ENCODE peak calls at places on chromosome 7, in eight cellular contexts. R, N, E, U, T, K, O and I are unnamed samples.

GRCh38 chr7:96598421-96598820 is 111.2 kb downstream of the SEM1 start:
- DNase-seq in R (no peak), T (no peak), E (no peak), K (no peak), U (no peak), O (no peak), N (no peak), I (no peak)

GRCh38 chr7:139776486-139777303 is 1.1 kb downstream of the HIPK2 start:
- DNase-seq in O (peak; percentile 32), U (peak; percentile 33), R (no peak), T (peak; percentile 39), E (peak; percentile 28), K (no peak), N (no peak), I (peak; percentile 53)

GRCh38 chr7:43201912-43202311 is 89.5 kb downstream of the HECW1 start:
- DNase-seq in T (peak; percentile 35), K (no peak), R (no peak), U (no peak), E (no peak), O (no peak), N (no peak), I (no peak)

GRCh38 chr7:30594055-30594539 is 581 bp upstream of the GARS1 start:
- DNase-seq in K (no peak), O (peak; percentile 22), U (peak; percentile 66), R (peak; percentile 16), N (no peak), T (peak; percentile 16), E (peak; percentile 61), I (no peak)

GRCh38 chr7:112383671-112384417 is 66.4 kb upstream of the IFRD1 start:
- DNase-seq in R (no peak), E (no peak), N (no peak), O (no peak), U (peak; percentile 17), T (no peak), K (no peak), I (no peak)

GRCh38 chr7:98655611-98656010 is 38.5 kb downstream of the NPTX2 start:
- DNase-seq in K (no peak), O (no peak), E (peak; percentile 68), N (no peak), R (no peak), T (no peak), U (no peak), I (no peak)

GRCh38 chr7:91913612-91914011 is 27.1 kb upstream of the AKAP9 start:
- DNase-seq in E (no peak), U (no peak), O (no peak), T (peak; percentile 82), R (no peak), K (no peak), N (no peak), I (no peak)

GRCh38 chr7:3043544-3044395 is at the start of gene CARD11:
- DNase-seq in K (no peak), T (no peak), E (no peak), R (peak; percentile 61), O (peak; percentile 23), N (no peak), U (no peak), I (no peak)

GRCh38 chr7:87317691-87318245 is 27.7 kb upstream of the CROT start:
- DNase-seq in N (no peak), K (no peak), R (no peak), U (no peak), E (no peak), T (no peak), O (no peak), I (no peak)

GRCh38 chr7:114100810-114101209 is 182.0 kb upstream of the PPP1R3A start:
- DNase-seq in E (no peak), U (no peak), K (no peak), T (no peak), N (no peak), O (no peak), R (no peak), I (no peak)

GRCh38 chr7:24971333-24972165 is 8.4 kb downstream of the OSBPL3 start:
- DNase-seq in T (peak; percentile 95), N (no peak), R (no peak), K (no peak), E (no peak), U (no peak), O (no peak), I (no peak)

GRCh38 chr7:66505531-66506451 is 122.9 kb upstream of the KCTD7 start:
- DNase-seq in R (no peak), U (no peak), N (no peak), T (no peak), O (no peak), K (no peak), E (no peak), I (no peak)

GRCh38 chr7:116434820-116435341 is 64.7 kb upstream of the CAV2 start:
- DNase-seq in R (no peak), U (no peak), E (no peak), O (no peak), T (peak; percentile 65), K (no peak), N (no peak), I (no peak)

GRCh38 chr7:138890782-138891445 is 90.3 kb downstream of the KIAA1549 start:
- DNase-seq in N (no peak), U (no peak), O (no peak), E (no peak), R (no peak), T (peak; percentile 51), K (no peak), I (no peak)

GRCh38 chr7:39659356-39660013 is 36.1 kb downstream of the RALA start:
- DNase-seq in U (no peak), O (no peak), T (no peak), N (no peak), E (no peak), K (no peak), R (no peak), I (no peak)

GRCh38 chr7:139739863-139740597 is 37.8 kb downstream of the HIPK2 start:
- DNase-seq in O (no peak), R (no peak), K (peak; percentile 84), U (peak; percentile 78), E (peak; percentile 70), T (no peak), N (no peak), I (peak; percentile 33)

GRCh38 chr7:25095516-25096345 is 29.3 kb downstream of the CYCS start:
- DNase-seq in R (no peak), E (no peak), O (no peak), T (no peak), N (no peak), K (no peak), U (no peak), I (no peak)

GRCh38 chr7:127396184-127396583 is 3.7 kb upstream of the ZNF800 start:
- DNase-seq in R (no peak), K (no peak), N (no peak), O (no peak), T (no peak), U (peak; percentile 11), E (no peak), I (no peak)

GRCh38 chr7:46321556-46322205 is 400.6 kb upstream of the IGFBP3 start:
- DNase-seq in R (no peak), N (no peak), O (no peak), K (no peak), T (peak; percentile 81), E (no peak), U (no peak), I (no peak)

GRCh38 chr7:153381275-153382119 is 621.9 kb downstream of the ACTR3B start:
- DNase-seq in E (peak; percentile 6), T (no peak), R (no peak), U (peak; percentile 5), O (peak; percentile 46), K (no peak), N (no peak), I (no peak)

GRCh38 chr7:119377-120163 is 72.8 kb upstream of the FAM20C start:
- DNase-seq in N (no peak), K (no peak), E (no peak), T (peak; percentile 18), R (no peak), O (no peak), U (no peak), I (peak; percentile 51)

GRCh38 chr7:49483142-49483541 is 290.3 kb upstream of the VWC2 start:
- DNase-seq in E (no peak), T (no peak), R (no peak), K (no peak), U (no peak), O (no peak), N (no peak), I (no peak)

GRCh38 chr7:4257390-4258111 is 424.5 kb upstream of the FOXK1 start:
- DNase-seq in O (no peak), K (no peak), R (no peak), N (no peak), E (no peak), T (no peak), U (no peak), I (no peak)

GRCh38 chr7:83655951-83656556 is 7.1 kb upstream of the SEMA3E start:
- DNase-seq in T (peak; percentile 64), U (peak; percentile 70), K (no peak), O (peak; percentile 10), N (no peak), E (no peak), R (no peak), I (no peak)

GRCh38 chr7:102993532-102994029 is 80.8 kb downstream of the LRRC17 start:
- DNase-seq in O (no peak), T (no peak), N (no peak), R (no peak), E (no peak), K (no peak), U (no peak), I (no peak)

GRCh38 chr7:159007308-159008054 is 137.2 kb downstream of the VIPR2 start:
- DNase-seq in E (no peak), O (no peak), T (no peak), K (no peak), U (peak; percentile 8), R (no peak), N (no peak), I (peak; percentile 25)

GRCh38 chr7:92634125-92634710 is 44.0 kb upstream of the FAM133B start:
- DNase-seq in K (no peak), U (no peak), N (no peak), R (no peak), E (no peak), O (no peak), T (no peak), I (no peak)

GRCh38 chr7:91826377-91826776 is 54.1 kb downstream of the MTERF1 start:
- DNase-seq in K (no peak), E (no peak), N (no peak), O (no peak), R (no peak), U (no peak), T (no peak), I (no peak)

GRCh38 chr7:56537952-56538351 is 421.7 kb upstream of the NUPR2 start:
- DNase-seq in N (no peak), O (no peak), R (no peak), K (no peak), E (no peak), T (no peak), U (no peak), I (no peak)

GRCh38 chr7:71278301-71278700 is 146.4 kb downstream of the GALNT17 start:
- DNase-seq in N (no peak), K (no peak), T (no peak), O (no peak), R (no peak), E (no peak), U (no peak), I (no peak)

GRCh38 chr7:140448781-140449180 is 30.5 kb downstream of the MKRN1 start:
- DNase-seq in K (no peak), T (no peak), R (no peak), O (no peak), N (no peak), U (no peak), E (no peak), I (no peak)

GRCh38 chr7:5223646-5224340 is 33.8 kb downstream of the WIPI2 start:
- DNase-seq in T (no peak), U (no peak), K (no peak), N (no peak), O (no peak), R (no peak), E (no peak), I (no peak)

GRCh38 chr7:82050792-82051191 is 280.9 kb upstream of the HGF start:
- DNase-seq in O (no peak), E (no peak), N (no peak), T (peak; percentile 80), K (no peak), U (no peak), R (no peak), I (no peak)

GRCh38 chr7:127865466-127865865 is 165.8 kb downstream of the LRRC4 start:
- DNase-seq in E (no peak), K (no peak), T (peak; percentile 77), R (no peak), U (no peak), O (no peak), N (no peak), I (no peak)